ENCODE peak calls at places on chromosomes 1 and 21, in seven cellular contexts. Z is Calu3, G is bronchial epithelial cell, O is lung microvascular endothelial cell, Y is head of caudate nucleus, T is right lobe of liver, H is fibroblast of mammary gland. U is an unnamed sample.

GRCh38 chr1:153545067-153546055 is at the start of gene S100A4:
- DNase-seq in O (peak; percentile 94), H (peak; percentile 94), T (peak; percentile 87), G (peak; percentile 91), Y (peak; percentile 70), Z (peak; percentile 98), U (peak; percentile 97)

GRCh38 chr1:244273845-244274619 is 177.7 kb downstream of the ADSS2 start:
- DNase-seq in Y (peak; percentile 61), G (peak; percentile 84), O (peak; percentile 63), H (peak; percentile 100), T (peak; percentile 87), Z (peak; percentile 60), U (peak; percentile 33)

GRCh38 chr1:101220906-101221305 is 15.9 kb upstream of the S1PR1 start:
- DNase-seq in T (no peak), G (no peak), O (no peak), Z (no peak), H (no peak), Y (no peak), U (no peak)

GRCh38 chr1:151399890-151400235 is 490 bp downstream of the PSMB4 start:
- DNase-seq in Y (peak; percentile 10), T (no peak), O (peak; percentile 25), H (peak; percentile 27), G (peak; percentile 8), Z (no peak), U (no peak)

GRCh38 chr1:110067957-110068645 is 2.4 kb downstream of the ALX3 start:
- DNase-seq in G (no peak), Z (no peak), O (peak; percentile 16), T (no peak), Y (no peak), H (no peak), U (no peak)

GRCh38 chr1:205310981-205311704 is 10.4 kb downstream of the NUAK2 start:
- DNase-seq in Z (no peak), O (no peak), T (no peak), G (no peak), H (no peak), Y (no peak), U (no peak)

GRCh38 chr1:194026422-194026821 is 840.0 kb upstream of the B3GALT2 start:
- DNase-seq in T (no peak), G (no peak), H (peak; percentile 3), Y (no peak), O (no peak), Z (no peak), U (no peak)

GRCh38 chr1:18151436-18151835 is 43.8 kb downstream of the IGSF21 start:
- DNase-seq in Y (no peak), H (no peak), T (no peak), O (no peak), G (no peak), Z (no peak), U (no peak)

GRCh38 chr1:996851-997727 is 2.8 kb downstream of the HES4 start:
- DNase-seq in Z (no peak), H (no peak), G (no peak), T (no peak), O (peak; percentile 28), Y (no peak), U (no peak)

GRCh38 chr21:39714331-39714730 is 30.7 kb upstream of the IGSF5 start:
- DNase-seq in T (no peak), G (no peak), O (no peak), Z (no peak), Y (no peak), H (no peak), U (no peak)

GRCh38 chr1:187121661-187122060 is 292.9 kb downstream of the PLA2G4A start:
- DNase-seq in H (no peak), T (no peak), G (no peak), Y (no peak), O (no peak), Z (no peak), U (no peak)

U was measured in transverse colon.